ENCODE peak calls at places on chromosomes 5 and 9, in seven cellular contexts. K is lower leg skin, C is WERI-Rb-1, W is tibial artery, I is H1, O is ovary, V is heart right ventricle. P is an unnamed sample.

GRCh38 chr9:4175846-4176245 is 124.0 kb downstream of the GLIS3 start:
- DNase-seq in I (no peak), W (no peak), C (no peak), V (no peak), K (no peak), O (no peak), P (no peak)

GRCh38 chr5:133735346-133735745 is 123.0 kb upstream of the FSTL4 start:
- DNase-seq in V (no peak), K (no peak), O (no peak), I (no peak), C (no peak), W (no peak), P (no peak)

GRCh38 chr9:134647359-134648115 is 5.9 kb downstream of the COL5A1 start:
- DNase-seq in I (no peak), W (no peak), O (no peak), C (peak; percentile 71), V (no peak), K (no peak), P (no peak)

GRCh38 chr9:121720311-121720991 is 69.0 kb downstream of the DAB2IP start:
- DNase-seq in C (no peak), W (no peak), K (no peak), V (no peak), I (no peak), O (no peak), P (no peak)

GRCh38 chr9:38079410-38080105 is 10.5 kb upstream of the SHB start:
- DNase-seq in K (peak; percentile 53), O (no peak), V (no peak), C (peak; percentile 91), I (no peak), W (peak; percentile 72), P (no peak)

GRCh38 chr5:177300236-177300880 is 3.2 kb downstream of the RAB24 start:
- DNase-seq in V (no peak), K (peak; percentile 59), C (no peak), O (peak; percentile 55), W (peak; percentile 62), I (no peak), P (no peak)

GRCh38 chr5:79844571-79844970 is 146.5 kb downstream of the MTX3 start:
- DNase-seq in K (no peak), C (no peak), W (no peak), I (no peak), O (no peak), V (no peak), P (no peak)

GRCh38 chr5:137442660-137443059 is 56.5 kb downstream of the SPOCK1 start:
- DNase-seq in I (no peak), W (no peak), C (no peak), O (no peak), V (no peak), K (no peak), P (no peak)

GRCh38 chr9:110977259-110977709 is 61.0 kb downstream of the LPAR1 start:
- DNase-seq in O (no peak), I (no peak), W (no peak), V (no peak), C (no peak), K (no peak), P (no peak)

GRCh38 chr9:109745335-109746283 is 34.4 kb upstream of the PALM2AKAP2 start:
- DNase-seq in C (no peak), W (peak; percentile 87), V (peak; percentile 59), I (no peak), K (peak; percentile 61), O (peak; percentile 29), P (no peak)

GRCh38 chr5:140363631-140364471 is 3.9 kb downstream of the SLC4A9 start:
- DNase-seq in K (no peak), V (no peak), C (no peak), W (no peak), O (no peak), I (no peak), P (no peak)
- TF ChIP-seq CTCF in K (no peak), V (no peak), C (no peak), W (no peak), O (no peak), I (no peak), P (no peak)

GRCh38 chr5:407051-407450 is 35.9 kb upstream of the EXOC3 start:
- DNase-seq in C (no peak), W (no peak), K (no peak), O (no peak), V (no peak), I (no peak), P (no peak)

GRCh38 chr5:415928-416635 is 26.9 kb upstream of the EXOC3 start:
- DNase-seq in K (no peak), W (peak; percentile 10), V (no peak), O (no peak), I (no peak), C (no peak), P (no peak)

GRCh38 chr5:410911-411517 is 32.0 kb upstream of the EXOC3 start:
- DNase-seq in K (no peak), V (no peak), O (no peak), I (no peak), W (no peak), C (no peak), P (no peak)

GRCh38 chr5:407801-408268 is 35.1 kb upstream of the EXOC3 start:
- DNase-seq in K (no peak), V (no peak), W (no peak), I (no peak), O (no peak), C (no peak), P (no peak)

GRCh38 chr5:411728-412127 is 31.2 kb upstream of the EXOC3 start:
- DNase-seq in C (no peak), K (no peak), I (no peak), V (no peak), W (no peak), O (no peak), P (no peak)
- H3K4me3 ChIP-seq in C (no peak overlapping the region), K (no peak overlapping the region), I (no peak overlapping the region), V (no peak overlapping the region), W (no peak overlapping the region), O (no peak overlapping the region), P (no peak overlapping the region)

DNA sequence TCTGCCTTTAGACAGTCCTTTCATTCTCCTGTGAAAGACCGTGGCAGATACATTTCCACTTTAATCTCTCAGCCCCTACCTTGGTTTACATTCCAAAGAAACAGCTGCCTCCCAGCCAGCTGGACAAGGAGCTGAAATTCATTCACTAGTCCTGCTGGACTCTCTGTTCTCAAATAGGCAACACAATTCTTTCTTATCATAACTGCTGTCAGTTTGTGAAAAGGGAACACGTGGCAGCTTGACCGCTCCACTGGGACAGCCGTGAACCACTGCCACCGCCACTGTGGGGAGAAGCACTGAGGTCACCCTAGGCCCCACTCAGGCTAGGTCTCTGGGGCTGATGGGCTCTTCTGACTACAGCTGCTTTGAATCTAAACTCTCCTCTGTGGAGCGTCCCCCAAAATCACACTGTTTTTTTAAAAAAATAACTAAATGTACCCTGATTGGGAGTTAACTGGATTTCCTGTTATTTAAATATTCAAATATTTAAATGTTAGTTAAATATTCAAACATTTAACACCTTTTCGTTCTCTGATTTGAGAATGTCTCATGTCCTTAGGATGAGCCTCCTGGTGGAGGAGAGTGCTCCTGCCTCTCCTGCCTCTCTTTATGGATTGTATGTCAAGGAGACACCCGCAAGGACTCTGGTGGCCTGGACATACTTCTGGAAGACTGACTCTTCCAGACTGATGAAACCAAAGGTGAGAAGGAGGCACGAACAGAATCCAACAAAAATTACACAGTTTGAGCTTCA is 120.1 kb downstream of the BOD1 start:
- DNase-seq in W (no peak), V (peak; percentile 63), C (no peak), I (no peak), O (no peak), K (no peak), P (no peak)
- TF ChIP-seq CTCF in W (no peak), V (no peak), C (no peak), I (no peak), O (no peak), K (no peak), P (no peak)

GRCh38 chr5:52798952-52799351 is 11.2 kb downstream of the ITGA1 start:
- DNase-seq in I (no peak), O (no peak), C (no peak), V (no peak), W (no peak), K (no peak), P (no peak)
- H3K4me3 ChIP-seq in I (peak overlapping the region; percentile 87), O (peak overlapping the region; percentile 49), C (peak overlapping the region; percentile 89), V (peak overlapping the region; percentile 62), W (peak overlapping the region; percentile 60), K (peak overlapping the region; percentile 65), P (peak overlapping the region; percentile 69)

GRCh38 chr5:165161204-165161603 is 1655.8 kb downstream of the MAT2B start:
- DNase-seq in C (no peak), K (no peak), O (no peak), V (no peak), W (no peak), I (no peak), P (no peak)
- TF ChIP-seq CTCF in C (peak; percentile 6), K (no peak), O (no peak), V (no peak), W (no peak), I (peak; percentile 31), P (no peak)